ENCODE peak calls at places on chromosomes 7 and 10, in five cellular contexts. One of them, this sample, is unnamed. For H3K36me3 and H3K4me1, the result is how much of the 10 kb centered on the place peaks cover.

GRCh38 chr7:148398844-148399365 is 191.7 kb upstream of the C7orf33 start:
- DNase-seq in heart right ventricle: no peak
- DNase-seq in BE2C: no peak
- DNase-seq in endodermal cell: no peak
- DNase-seq in astrocyte: no peak
- DNase-seq in this sample: no peak

GRCh38 chr7:5774790-5775189 is 6.7 kb downstream of the RNF216 start:
- DNase-seq in astrocyte: no peak
- DNase-seq in endodermal cell: no peak
- DNase-seq in BE2C: no peak
- DNase-seq in heart right ventricle: no peak
- DNase-seq in this sample: no peak

GRCh38 chr7:47730135-47730534 is 148.2 kb upstream of the TNS3 start:
- DNase-seq in endodermal cell: no peak
- DNase-seq in astrocyte: peak
- DNase-seq in BE2C: no peak
- DNase-seq in heart right ventricle: no peak
- DNase-seq in this sample: no peak

GRCh38 chr7:16881809-16882208 is at the start of gene AGR3:
- DNase-seq in heart right ventricle: no peak
- DNase-seq in BE2C: no peak
- DNase-seq in endodermal cell: no peak
- DNase-seq in astrocyte: no peak
- DNase-seq in this sample: no peak

GRCh38 chr7:40192036-40192435 is 57.2 kb downstream of the SUGCT start:
- DNase-seq in heart right ventricle: no peak
- DNase-seq in BE2C: no peak
- DNase-seq in endodermal cell: no peak
- DNase-seq in astrocyte: peak
- DNase-seq in this sample: no peak

GRCh38 chr10:92544296-92544695 is 29.6 kb downstream of the IDE start:
- DNase-seq in astrocyte: peak
- DNase-seq in endodermal cell: no peak
- DNase-seq in BE2C: no peak
- DNase-seq in heart right ventricle: no peak
- DNase-seq in this sample: no peak

GRCh38 chr7:105691692-105692564 is 110.6 kb upstream of the EFCAB10 start:
- DNase-seq in endodermal cell: peak
- DNase-seq in heart right ventricle: peak
- DNase-seq in astrocyte: peak
- DNase-seq in BE2C: no peak
- DNase-seq in this sample: peak

GRCh38 chr7:80232969-80233724 is 98.5 kb downstream of the GNAI1 start:
- DNase-seq in endodermal cell: no peak
- DNase-seq in astrocyte: no peak
- DNase-seq in heart right ventricle: no peak
- DNase-seq in BE2C: no peak
- DNase-seq in this sample: no peak

GRCh38 chr7:47901542-47901941 is 46.7 kb downstream of the PKD1L1 start:
- DNase-seq in astrocyte: peak
- DNase-seq in endodermal cell: no peak
- DNase-seq in heart right ventricle: no peak
- DNase-seq in BE2C: no peak
- DNase-seq in this sample: no peak

GRCh38 chr10:13617146-13617545 is 30.4 kb downstream of the PRPF18 start:
- DNase-seq in endodermal cell: no peak
- DNase-seq in BE2C: no peak
- DNase-seq in heart right ventricle: no peak
- DNase-seq in astrocyte: peak
- DNase-seq in this sample: no peak

GRCh38 chr7:119270045-119270464 is 1002.9 kb upstream of the KCND2 start:
- DNase-seq in astrocyte: peak
- DNase-seq in heart right ventricle: no peak
- DNase-seq in endodermal cell: peak
- DNase-seq in BE2C: peak
- DNase-seq in this sample: no peak

GRCh38 chr7:81308643-81309354 is 389.9 kb upstream of the SEMA3C start:
- DNase-seq in heart right ventricle: no peak
- DNase-seq in endodermal cell: no peak
- DNase-seq in BE2C: peak
- DNase-seq in astrocyte: no peak
- DNase-seq in this sample: no peak

GRCh38 chr10:50624866-50625491 is 1.2 kb upstream of the SGMS1 start:
- DNase-seq in heart right ventricle: peak
- DNase-seq in BE2C: peak
- DNase-seq in endodermal cell: peak
- DNase-seq in astrocyte: peak
- DNase-seq in this sample: peak

GRCh38 chr7:140512317-140513000 is 33.2 kb upstream of the MKRN1 start:
- DNase-seq in endodermal cell: no peak
- DNase-seq in BE2C: peak
- DNase-seq in heart right ventricle: peak
- DNase-seq in astrocyte: no peak
- DNase-seq in this sample: peak

GRCh38 chr7:48168159-48168558 is 3.1 kb upstream of the ABCA13 start:
- DNase-seq in BE2C: no peak
- DNase-seq in endodermal cell: no peak
- DNase-seq in heart right ventricle: no peak
- DNase-seq in astrocyte: peak
- DNase-seq in this sample: no peak

GRCh38 chr10:28470873-28471704 is 61.8 kb upstream of the WAC start:
- DNase-seq in heart right ventricle: no peak
- DNase-seq in endodermal cell: no peak
- DNase-seq in BE2C: no peak
- DNase-seq in astrocyte: no peak
- DNase-seq in this sample: no peak

GRCh38 chr7:101725911-101726310 is 91.5 kb upstream of the CUX1 start:
- DNase-seq in endodermal cell: no peak
- DNase-seq in heart right ventricle: no peak
- DNase-seq in astrocyte: no peak
- DNase-seq in BE2C: no peak
- DNase-seq in this sample: no peak

GRCh38 chr7:157035302-157035701 is 24.8 kb upstream of the MNX1 start:
- DNase-seq in BE2C: no peak
- DNase-seq in endodermal cell: peak
- DNase-seq in heart right ventricle: no peak
- DNase-seq in astrocyte: no peak
- DNase-seq in this sample: no peak

GRCh38 chr10:30491204-30491603 is 57.2 kb downstream of the MAP3K8 start:
- DNase-seq in astrocyte: no peak
- DNase-seq in endodermal cell: no peak
- DNase-seq in BE2C: no peak
- DNase-seq in heart right ventricle: no peak
- DNase-seq in this sample: no peak

DNA sequence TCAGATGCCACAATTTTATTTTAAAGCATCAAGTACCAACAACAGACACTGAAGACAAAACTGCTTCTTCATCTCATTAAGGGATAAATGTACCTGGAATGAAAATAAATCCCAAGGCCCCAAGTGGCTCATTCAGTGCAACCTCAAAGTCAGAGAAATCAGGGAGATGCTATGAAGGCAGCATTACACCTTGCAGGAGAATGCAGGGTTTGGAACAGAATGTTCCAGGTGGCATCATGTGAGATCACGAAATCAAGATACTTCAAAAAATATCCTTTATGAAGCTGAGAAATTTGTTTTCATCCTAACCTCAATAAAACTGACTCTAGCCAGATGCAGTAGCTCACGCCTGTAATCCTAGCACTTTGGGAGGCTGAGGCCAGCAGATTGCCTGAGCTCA is 477.1 kb downstream of the PLXNA4 start:
- DNase-seq in heart right ventricle: no peak
- DNase-seq in endodermal cell: no peak
- DNase-seq in BE2C: no peak
- DNase-seq in astrocyte: no peak
- DNase-seq in this sample: no peak
- H3K36me3 ChIP-seq in heart right ventricle: under half
- H3K36me3 ChIP-seq in endodermal cell: under half
- H3K36me3 ChIP-seq in BE2C: under half
- H3K36me3 ChIP-seq in astrocyte: under half
- H3K36me3 ChIP-seq in this sample: under half

GRCh38 chr10:26475448-26475847 is 37.3 kb downstream of the APBB1IP start:
- DNase-seq in heart right ventricle: no peak
- DNase-seq in astrocyte: no peak
- DNase-seq in BE2C: no peak
- DNase-seq in endodermal cell: no peak
- DNase-seq in this sample: no peak
- H3K4me1 ChIP-seq in heart right ventricle: under half
- H3K4me1 ChIP-seq in astrocyte: under half
- H3K4me1 ChIP-seq in BE2C: under half
- H3K4me1 ChIP-seq in endodermal cell: under half
- H3K4me1 ChIP-seq in this sample: under half

GRCh38 chr10:97713828-97714400 is 384 bp downstream of the MARVELD1 start:
- DNase-seq in BE2C: peak
- DNase-seq in astrocyte: peak
- DNase-seq in endodermal cell: peak
- DNase-seq in heart right ventricle: peak
- DNase-seq in this sample: peak

GRCh38 chr10:97713351-97713827 is at the start of gene MARVELD1:
- DNase-seq in BE2C: peak
- DNase-seq in heart right ventricle: peak
- DNase-seq in endodermal cell: peak
- DNase-seq in astrocyte: peak
- DNase-seq in this sample: peak

GRCh38 chr10:97717627-97718026 is 4.1 kb downstream of the MARVELD1 start:
- DNase-seq in BE2C: no peak
- DNase-seq in astrocyte: no peak
- DNase-seq in heart right ventricle: no peak
- DNase-seq in endodermal cell: no peak
- DNase-seq in this sample: no peak

GRCh38 chr10:97714401-97715258 is 1.1 kb downstream of the MARVELD1 start:
- DNase-seq in BE2C: peak
- DNase-seq in endodermal cell: peak
- DNase-seq in heart right ventricle: peak
- DNase-seq in astrocyte: peak
- DNase-seq in this sample: peak

DNA sequence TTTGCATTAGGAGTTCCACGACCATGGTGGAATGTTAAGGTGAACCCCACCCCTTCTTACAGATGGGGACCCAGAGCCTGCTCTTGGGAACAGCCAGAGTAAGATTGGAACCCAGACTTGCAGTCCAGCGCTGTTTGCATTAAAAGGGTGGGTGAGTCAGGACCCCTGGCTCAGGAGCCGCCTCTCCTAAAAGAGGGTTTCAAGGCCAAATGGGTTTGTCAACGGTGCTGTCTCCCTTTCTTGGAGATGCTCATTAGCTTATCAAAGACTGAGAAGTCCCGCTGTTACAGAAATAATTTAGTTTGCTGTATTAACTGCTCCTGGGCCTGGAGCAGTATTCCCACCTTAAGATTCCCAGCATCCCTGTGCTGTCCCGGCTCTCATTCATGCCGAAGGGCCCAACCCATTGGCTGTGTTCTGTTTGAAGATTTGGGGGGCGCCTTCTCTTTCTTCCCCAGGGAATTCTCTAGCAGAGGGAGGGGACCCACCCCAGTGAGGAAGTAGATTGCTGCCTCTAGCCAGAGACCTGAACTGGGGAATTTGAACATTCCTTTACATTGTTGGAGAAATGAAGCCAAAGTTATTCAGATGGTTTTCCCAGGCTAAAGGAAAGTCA is 1.8 kb downstream of the MARVELD1 start:
- DNase-seq in BE2C: no peak
- DNase-seq in astrocyte: no peak
- DNase-seq in heart right ventricle: no peak
- DNase-seq in endodermal cell: peak
- DNase-seq in this sample: no peak
- H3K4me3 ChIP-seq in BE2C: peak
- H3K4me3 ChIP-seq in astrocyte: peak
- H3K4me3 ChIP-seq in heart right ventricle: peak
- H3K4me3 ChIP-seq in endodermal cell: peak
- H3K4me3 ChIP-seq in this sample: peak

GRCh38 chr7:90894122-90894521 is 298.0 kb downstream of the CDK14 start:
- DNase-seq in endodermal cell: no peak
- DNase-seq in astrocyte: no peak
- DNase-seq in BE2C: no peak
- DNase-seq in heart right ventricle: no peak
- DNase-seq in this sample: no peak
- H3K36me3 ChIP-seq in endodermal cell: under half
- H3K36me3 ChIP-seq in astrocyte: under half
- H3K36me3 ChIP-seq in BE2C: under half
- H3K36me3 ChIP-seq in heart right ventricle: under half
- H3K36me3 ChIP-seq in this sample: under half

GRCh38 chr7:4747013-4747412 is 28.4 kb upstream of the AP5Z1 start:
- DNase-seq in BE2C: no peak
- DNase-seq in heart right ventricle: peak
- DNase-seq in astrocyte: no peak
- DNase-seq in endodermal cell: no peak
- DNase-seq in this sample: no peak

GRCh38 chr7:4745971-4746919 is 29.2 kb upstream of the AP5Z1 start:
- DNase-seq in astrocyte: peak
- DNase-seq in BE2C: no peak
- DNase-seq in endodermal cell: peak
- DNase-seq in heart right ventricle: no peak
- DNase-seq in this sample: no peak

GRCh38 chr7:4742852-4743251 is 32.6 kb upstream of the AP5Z1 start:
- DNase-seq in endodermal cell: no peak
- DNase-seq in BE2C: no peak
- DNase-seq in astrocyte: peak
- DNase-seq in heart right ventricle: no peak
- DNase-seq in this sample: no peak

GRCh38 chr7:4745265-4745919 is 30.0 kb upstream of the AP5Z1 start:
- DNase-seq in endodermal cell: no peak
- DNase-seq in BE2C: no peak
- DNase-seq in astrocyte: no peak
- DNase-seq in heart right ventricle: no peak
- DNase-seq in this sample: no peak

GRCh38 chr7:4744391-4745264 is 30.8 kb upstream of the AP5Z1 start:
- DNase-seq in heart right ventricle: peak
- DNase-seq in astrocyte: peak
- DNase-seq in BE2C: peak
- DNase-seq in endodermal cell: peak
- DNase-seq in this sample: peak
- H3K4me1 ChIP-seq in heart right ventricle: under half
- H3K4me1 ChIP-seq in astrocyte: under half
- H3K4me1 ChIP-seq in BE2C: under half
- H3K4me1 ChIP-seq in endodermal cell: under half
- H3K4me1 ChIP-seq in this sample: under half

DNA sequence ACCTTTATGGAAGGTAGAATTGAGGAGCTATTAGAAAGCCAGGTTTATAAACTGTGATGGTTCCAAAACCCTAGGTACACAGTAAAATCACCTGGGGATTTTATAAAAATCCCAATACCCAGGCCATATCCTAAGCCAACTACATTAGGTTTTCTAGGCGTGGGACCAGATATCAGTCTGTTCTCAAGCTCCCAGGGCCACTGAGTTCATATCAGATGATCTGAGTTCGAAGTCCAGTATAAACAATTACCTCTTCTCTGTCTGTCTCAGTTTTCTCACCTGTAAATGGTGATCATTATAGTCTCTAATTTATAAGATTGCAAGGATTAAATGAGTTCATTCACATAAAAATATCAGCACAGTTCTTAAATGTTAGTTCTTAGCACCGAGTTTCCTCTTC is 60.6 kb downstream of the CAV1 start:
- DNase-seq in endodermal cell: no peak
- DNase-seq in heart right ventricle: no peak
- DNase-seq in BE2C: no peak
- DNase-seq in astrocyte: no peak
- DNase-seq in this sample: no peak
- H3K4me3 ChIP-seq in endodermal cell: no peak
- H3K4me3 ChIP-seq in heart right ventricle: no peak
- H3K4me3 ChIP-seq in BE2C: no peak
- H3K4me3 ChIP-seq in astrocyte: no peak
- H3K4me3 ChIP-seq in this sample: no peak

GRCh38 chr7:121304259-121304658 is 24.5 kb upstream of the WNT16 start:
- DNase-seq in endodermal cell: no peak
- DNase-seq in heart right ventricle: no peak
- DNase-seq in astrocyte: no peak
- DNase-seq in BE2C: no peak
- DNase-seq in this sample: no peak
- H3K36me3 ChIP-seq in endodermal cell: under half
- H3K36me3 ChIP-seq in heart right ventricle: under half
- H3K36me3 ChIP-seq in astrocyte: under half
- H3K36me3 ChIP-seq in BE2C: under half
- H3K36me3 ChIP-seq in this sample: under half

This sample was measured in heart left ventricle.